ENCODE peak calls at places on chromosomes 4 and X, in nine cellular contexts. One of them, this sample, is unnamed.

GRCh38 chr4:67886281-67886680 is 2.5 kb upstream of the TMPRSS11D start:
- DNase-seq in activated naive CD4-positive, alpha-beta T cell treated with anti-CD3 and anti-CD28 coated beads for 36 hours: no peak
- DNase-seq in myocyte: no peak
- DNase-seq in activated CD4-positive, alpha-beta T cell treated with anti-CD3 and anti-CD28 coated beads, Interleukin-2, amount 50 U/mL, for 1 hour: no peak
- DNase-seq in progenitor cell of endocrine pancreas: no peak
- DNase-seq in ovary: no peak
- DNase-seq in GM04504: no peak
- DNase-seq in NCI-H1092 treated with DMSO at 0.1 percent for 48 hours: no peak
- DNase-seq in OCI-M1: no peak
- DNase-seq in this sample: peak

GRCh38 chr4:142824368-142824767 is 21.7 kb downstream of the INPP4B start:
- DNase-seq in OCI-M1: no peak
- DNase-seq in activated CD4-positive, alpha-beta T cell treated with anti-CD3 and anti-CD28 coated beads, Interleukin-2, amount 50 U/mL, for 1 hour: no peak
- DNase-seq in activated naive CD4-positive, alpha-beta T cell treated with anti-CD3 and anti-CD28 coated beads for 36 hours: no peak
- DNase-seq in NCI-H1092 treated with DMSO at 0.1 percent for 48 hours: no peak
- DNase-seq in progenitor cell of endocrine pancreas: no peak
- DNase-seq in myocyte: peak
- DNase-seq in GM04504: no peak
- DNase-seq in ovary: no peak
- DNase-seq in this sample: peak

GRCh38 chr4:117134386-117134785 is 49.0 kb upstream of the TRAM1L1 start:
- DNase-seq in OCI-M1: peak
- DNase-seq in activated naive CD4-positive, alpha-beta T cell treated with anti-CD3 and anti-CD28 coated beads for 36 hours: no peak
- DNase-seq in activated CD4-positive, alpha-beta T cell treated with anti-CD3 and anti-CD28 coated beads, Interleukin-2, amount 50 U/mL, for 1 hour: no peak
- DNase-seq in NCI-H1092 treated with DMSO at 0.1 percent for 48 hours: no peak
- DNase-seq in ovary: no peak
- DNase-seq in myocyte: peak
- DNase-seq in GM04504: no peak
- DNase-seq in progenitor cell of endocrine pancreas: no peak
- DNase-seq in this sample: peak

GRCh38 chr4:37445023-37445422 is 200.5 kb downstream of the NWD2 start:
- DNase-seq in activated naive CD4-positive, alpha-beta T cell treated with anti-CD3 and anti-CD28 coated beads for 36 hours: no peak
- DNase-seq in ovary: no peak
- DNase-seq in NCI-H1092 treated with DMSO at 0.1 percent for 48 hours: no peak
- DNase-seq in OCI-M1: no peak
- DNase-seq in myocyte: no peak
- DNase-seq in activated CD4-positive, alpha-beta T cell treated with anti-CD3 and anti-CD28 coated beads, Interleukin-2, amount 50 U/mL, for 1 hour: no peak
- DNase-seq in progenitor cell of endocrine pancreas: no peak
- DNase-seq in GM04504: no peak
- DNase-seq in this sample: no peak

GRCh38 chr4:2335729-2336101 is 73.8 kb upstream of the MXD4 start:
- DNase-seq in myocyte: no peak
- DNase-seq in activated naive CD4-positive, alpha-beta T cell treated with anti-CD3 and anti-CD28 coated beads for 36 hours: no peak
- DNase-seq in ovary: no peak
- DNase-seq in activated CD4-positive, alpha-beta T cell treated with anti-CD3 and anti-CD28 coated beads, Interleukin-2, amount 50 U/mL, for 1 hour: no peak
- DNase-seq in GM04504: no peak
- DNase-seq in NCI-H1092 treated with DMSO at 0.1 percent for 48 hours: no peak
- DNase-seq in OCI-M1: no peak
- DNase-seq in progenitor cell of endocrine pancreas: no peak
- DNase-seq in this sample: no peak

GRCh38 chr4:57099363-57099762 is 10.8 kb downstream of the IGFBP7 start:
- DNase-seq in activated naive CD4-positive, alpha-beta T cell treated with anti-CD3 and anti-CD28 coated beads for 36 hours: no peak
- DNase-seq in activated CD4-positive, alpha-beta T cell treated with anti-CD3 and anti-CD28 coated beads, Interleukin-2, amount 50 U/mL, for 1 hour: no peak
- DNase-seq in NCI-H1092 treated with DMSO at 0.1 percent for 48 hours: no peak
- DNase-seq in ovary: no peak
- DNase-seq in OCI-M1: no peak
- DNase-seq in myocyte: no peak
- DNase-seq in progenitor cell of endocrine pancreas: no peak
- DNase-seq in GM04504: no peak
- DNase-seq in this sample: no peak

GRCh38 chr4:85761803-85762202 is 286.9 kb downstream of the ARHGAP24 start:
- DNase-seq in NCI-H1092 treated with DMSO at 0.1 percent for 48 hours: no peak
- DNase-seq in OCI-M1: no peak
- DNase-seq in myocyte: no peak
- DNase-seq in GM04504: no peak
- DNase-seq in activated CD4-positive, alpha-beta T cell treated with anti-CD3 and anti-CD28 coated beads, Interleukin-2, amount 50 U/mL, for 1 hour: no peak
- DNase-seq in progenitor cell of endocrine pancreas: no peak
- DNase-seq in activated naive CD4-positive, alpha-beta T cell treated with anti-CD3 and anti-CD28 coated beads for 36 hours: no peak
- DNase-seq in ovary: no peak
- DNase-seq in this sample: peak

GRCh38 chrX:31260351-31260750 is 188.5 kb upstream of the FTHL17 start:
- DNase-seq in progenitor cell of endocrine pancreas: no peak
- DNase-seq in GM04504: peak
- DNase-seq in activated CD4-positive, alpha-beta T cell treated with anti-CD3 and anti-CD28 coated beads, Interleukin-2, amount 50 U/mL, for 1 hour: no peak
- DNase-seq in activated naive CD4-positive, alpha-beta T cell treated with anti-CD3 and anti-CD28 coated beads for 36 hours: no peak
- DNase-seq in OCI-M1: no peak
- DNase-seq in ovary: no peak
- DNase-seq in NCI-H1092 treated with DMSO at 0.1 percent for 48 hours: no peak
- DNase-seq in myocyte: no peak
- DNase-seq in this sample: no peak

GRCh38 chr4:140237616-140238352 is 83.8 kb upstream of the MAML3 start:
- DNase-seq in myocyte: peak
- DNase-seq in progenitor cell of endocrine pancreas: no peak
- DNase-seq in activated naive CD4-positive, alpha-beta T cell treated with anti-CD3 and anti-CD28 coated beads for 36 hours: no peak
- DNase-seq in NCI-H1092 treated with DMSO at 0.1 percent for 48 hours: peak
- DNase-seq in GM04504: peak
- DNase-seq in OCI-M1: no peak
- DNase-seq in ovary: peak
- DNase-seq in activated CD4-positive, alpha-beta T cell treated with anti-CD3 and anti-CD28 coated beads, Interleukin-2, amount 50 U/mL, for 1 hour: no peak
- DNase-seq in this sample: peak

GRCh38 chr4:150315175-150315574 is 236.9 kb downstream of the DCLK2 start:
- DNase-seq in myocyte: no peak
- DNase-seq in GM04504: no peak
- DNase-seq in activated naive CD4-positive, alpha-beta T cell treated with anti-CD3 and anti-CD28 coated beads for 36 hours: no peak
- DNase-seq in activated CD4-positive, alpha-beta T cell treated with anti-CD3 and anti-CD28 coated beads, Interleukin-2, amount 50 U/mL, for 1 hour: no peak
- DNase-seq in NCI-H1092 treated with DMSO at 0.1 percent for 48 hours: no peak
- DNase-seq in OCI-M1: no peak
- DNase-seq in ovary: no peak
- DNase-seq in progenitor cell of endocrine pancreas: no peak
- DNase-seq in this sample: no peak

GRCh38 chrX:54494166-54494969 is 1.7 kb downstream of the FGD1 start:
- DNase-seq in activated CD4-positive, alpha-beta T cell treated with anti-CD3 and anti-CD28 coated beads, Interleukin-2, amount 50 U/mL, for 1 hour: no peak
- DNase-seq in myocyte: no peak
- DNase-seq in OCI-M1: no peak
- DNase-seq in ovary: no peak
- DNase-seq in NCI-H1092 treated with DMSO at 0.1 percent for 48 hours: no peak
- DNase-seq in activated naive CD4-positive, alpha-beta T cell treated with anti-CD3 and anti-CD28 coated beads for 36 hours: no peak
- DNase-seq in GM04504: no peak
- DNase-seq in progenitor cell of endocrine pancreas: no peak
- DNase-seq in this sample: peak

GRCh38 chr4:181538435-181538834 is 704.8 kb upstream of the TENM3 start:
- DNase-seq in activated naive CD4-positive, alpha-beta T cell treated with anti-CD3 and anti-CD28 coated beads for 36 hours: no peak
- DNase-seq in activated CD4-positive, alpha-beta T cell treated with anti-CD3 and anti-CD28 coated beads, Interleukin-2, amount 50 U/mL, for 1 hour: no peak
- DNase-seq in NCI-H1092 treated with DMSO at 0.1 percent for 48 hours: no peak
- DNase-seq in GM04504: no peak
- DNase-seq in progenitor cell of endocrine pancreas: no peak
- DNase-seq in OCI-M1: no peak
- DNase-seq in ovary: no peak
- DNase-seq in myocyte: no peak
- DNase-seq in this sample: no peak

GRCh38 chrX:142089193-142089592 is 115.9 kb downstream of the MAGEC2 start:
- DNase-seq in GM04504: peak
- DNase-seq in NCI-H1092 treated with DMSO at 0.1 percent for 48 hours: peak
- DNase-seq in progenitor cell of endocrine pancreas: no peak
- DNase-seq in ovary: no peak
- DNase-seq in OCI-M1: peak
- DNase-seq in activated CD4-positive, alpha-beta T cell treated with anti-CD3 and anti-CD28 coated beads, Interleukin-2, amount 50 U/mL, for 1 hour: no peak
- DNase-seq in activated naive CD4-positive, alpha-beta T cell treated with anti-CD3 and anti-CD28 coated beads for 36 hours: no peak
- DNase-seq in myocyte: peak
- DNase-seq in this sample: peak

GRCh38 chrX:2863646-2864045 is 34.9 kb downstream of the GYG2 start:
- DNase-seq in progenitor cell of endocrine pancreas: no peak
- DNase-seq in activated naive CD4-positive, alpha-beta T cell treated with anti-CD3 and anti-CD28 coated beads for 36 hours: no peak
- DNase-seq in ovary: no peak
- DNase-seq in GM04504: no peak
- DNase-seq in myocyte: no peak
- DNase-seq in NCI-H1092 treated with DMSO at 0.1 percent for 48 hours: no peak
- DNase-seq in activated CD4-positive, alpha-beta T cell treated with anti-CD3 and anti-CD28 coated beads, Interleukin-2, amount 50 U/mL, for 1 hour: no peak
- DNase-seq in OCI-M1: no peak
- DNase-seq in this sample: no peak

GRCh38 chr4:138686078-138686477 is 329.5 kb upstream of the NOCT start:
- DNase-seq in myocyte: no peak
- DNase-seq in OCI-M1: no peak
- DNase-seq in progenitor cell of endocrine pancreas: no peak
- DNase-seq in NCI-H1092 treated with DMSO at 0.1 percent for 48 hours: no peak
- DNase-seq in activated CD4-positive, alpha-beta T cell treated with anti-CD3 and anti-CD28 coated beads, Interleukin-2, amount 50 U/mL, for 1 hour: no peak
- DNase-seq in GM04504: no peak
- DNase-seq in ovary: no peak
- DNase-seq in activated naive CD4-positive, alpha-beta T cell treated with anti-CD3 and anti-CD28 coated beads for 36 hours: no peak
- DNase-seq in this sample: no peak

GRCh38 chr4:140875751-140876389 is 119.7 kb upstream of the TBC1D9 start:
- DNase-seq in myocyte: no peak
- DNase-seq in activated CD4-positive, alpha-beta T cell treated with anti-CD3 and anti-CD28 coated beads, Interleukin-2, amount 50 U/mL, for 1 hour: no peak
- DNase-seq in NCI-H1092 treated with DMSO at 0.1 percent for 48 hours: peak
- DNase-seq in activated naive CD4-positive, alpha-beta T cell treated with anti-CD3 and anti-CD28 coated beads for 36 hours: no peak
- DNase-seq in OCI-M1: no peak
- DNase-seq in ovary: no peak
- DNase-seq in GM04504: no peak
- DNase-seq in progenitor cell of endocrine pancreas: no peak
- DNase-seq in this sample: no peak

GRCh38 chrX:55030490-55031285 is at the start of gene ALAS2:
- DNase-seq in progenitor cell of endocrine pancreas: no peak
- DNase-seq in activated naive CD4-positive, alpha-beta T cell treated with anti-CD3 and anti-CD28 coated beads for 36 hours: no peak
- DNase-seq in activated CD4-positive, alpha-beta T cell treated with anti-CD3 and anti-CD28 coated beads, Interleukin-2, amount 50 U/mL, for 1 hour: no peak
- DNase-seq in OCI-M1: peak
- DNase-seq in myocyte: no peak
- DNase-seq in NCI-H1092 treated with DMSO at 0.1 percent for 48 hours: no peak
- DNase-seq in GM04504: no peak
- DNase-seq in ovary: no peak
- DNase-seq in this sample: no peak

GRCh38 chrX:112612558-112612957 is 67.2 kb downstream of the LHFPL1 start:
- DNase-seq in ovary: no peak
- DNase-seq in progenitor cell of endocrine pancreas: no peak
- DNase-seq in OCI-M1: no peak
- DNase-seq in GM04504: no peak
- DNase-seq in activated naive CD4-positive, alpha-beta T cell treated with anti-CD3 and anti-CD28 coated beads for 36 hours: no peak
- DNase-seq in NCI-H1092 treated with DMSO at 0.1 percent for 48 hours: no peak
- DNase-seq in myocyte: no peak
- DNase-seq in activated CD4-positive, alpha-beta T cell treated with anti-CD3 and anti-CD28 coated beads, Interleukin-2, amount 50 U/mL, for 1 hour: no peak
- DNase-seq in this sample: no peak

GRCh38 chrX:86946569-86946968 is 571.0 kb upstream of the KLHL4 start:
- DNase-seq in GM04504: peak
- DNase-seq in OCI-M1: peak
- DNase-seq in activated CD4-positive, alpha-beta T cell treated with anti-CD3 and anti-CD28 coated beads, Interleukin-2, amount 50 U/mL, for 1 hour: no peak
- DNase-seq in progenitor cell of endocrine pancreas: no peak
- DNase-seq in activated naive CD4-positive, alpha-beta T cell treated with anti-CD3 and anti-CD28 coated beads for 36 hours: peak
- DNase-seq in ovary: no peak
- DNase-seq in myocyte: no peak
- DNase-seq in NCI-H1092 treated with DMSO at 0.1 percent for 48 hours: peak
- DNase-seq in this sample: peak

GRCh38 chrX:55546956-55547355 is 57.3 kb upstream of the USP51 start:
- DNase-seq in progenitor cell of endocrine pancreas: no peak
- DNase-seq in GM04504: no peak
- DNase-seq in myocyte: no peak
- DNase-seq in activated CD4-positive, alpha-beta T cell treated with anti-CD3 and anti-CD28 coated beads, Interleukin-2, amount 50 U/mL, for 1 hour: no peak
- DNase-seq in NCI-H1092 treated with DMSO at 0.1 percent for 48 hours: no peak
- DNase-seq in OCI-M1: no peak
- DNase-seq in ovary: no peak
- DNase-seq in activated naive CD4-positive, alpha-beta T cell treated with anti-CD3 and anti-CD28 coated beads for 36 hours: no peak
- DNase-seq in this sample: no peak

GRCh38 chr4:54228064-54228527 is 997 bp upstream of the PDGFRA start:
- DNase-seq in myocyte: peak
- DNase-seq in activated naive CD4-positive, alpha-beta T cell treated with anti-CD3 and anti-CD28 coated beads for 36 hours: peak
- DNase-seq in activated CD4-positive, alpha-beta T cell treated with anti-CD3 and anti-CD28 coated beads, Interleukin-2, amount 50 U/mL, for 1 hour: no peak
- DNase-seq in NCI-H1092 treated with DMSO at 0.1 percent for 48 hours: peak
- DNase-seq in GM04504: no peak
- DNase-seq in OCI-M1: peak
- DNase-seq in ovary: peak
- DNase-seq in progenitor cell of endocrine pancreas: peak
- DNase-seq in this sample: peak

GRCh38 chr4:107736924-107737448 is 17.0 kb upstream of the PAPSS1 start:
- DNase-seq in ovary: peak
- DNase-seq in OCI-M1: peak
- DNase-seq in progenitor cell of endocrine pancreas: peak
- DNase-seq in myocyte: peak
- DNase-seq in NCI-H1092 treated with DMSO at 0.1 percent for 48 hours: peak
- DNase-seq in GM04504: no peak
- DNase-seq in activated CD4-positive, alpha-beta T cell treated with anti-CD3 and anti-CD28 coated beads, Interleukin-2, amount 50 U/mL, for 1 hour: peak
- DNase-seq in activated naive CD4-positive, alpha-beta T cell treated with anti-CD3 and anti-CD28 coated beads for 36 hours: peak
- DNase-seq in this sample: peak

GRCh38 chrX:126670258-126670657 is 117.6 kb upstream of the DCAF12L1 start:
- DNase-seq in OCI-M1: no peak
- DNase-seq in GM04504: no peak
- DNase-seq in activated CD4-positive, alpha-beta T cell treated with anti-CD3 and anti-CD28 coated beads, Interleukin-2, amount 50 U/mL, for 1 hour: no peak
- DNase-seq in ovary: no peak
- DNase-seq in myocyte: no peak
- DNase-seq in activated naive CD4-positive, alpha-beta T cell treated with anti-CD3 and anti-CD28 coated beads for 36 hours: no peak
- DNase-seq in progenitor cell of endocrine pancreas: no peak
- DNase-seq in NCI-H1092 treated with DMSO at 0.1 percent for 48 hours: no peak
- DNase-seq in this sample: no peak

GRCh38 chr4:3040447-3041191 is 33.7 kb downstream of the HTT-AS start:
- DNase-seq in OCI-M1: no peak
- DNase-seq in progenitor cell of endocrine pancreas: no peak
- DNase-seq in activated naive CD4-positive, alpha-beta T cell treated with anti-CD3 and anti-CD28 coated beads for 36 hours: no peak
- DNase-seq in ovary: no peak
- DNase-seq in GM04504: no peak
- DNase-seq in activated CD4-positive, alpha-beta T cell treated with anti-CD3 and anti-CD28 coated beads, Interleukin-2, amount 50 U/mL, for 1 hour: no peak
- DNase-seq in NCI-H1092 treated with DMSO at 0.1 percent for 48 hours: no peak
- DNase-seq in myocyte: no peak
- DNase-seq in this sample: no peak

GRCh38 chr4:6225469-6225868 is 25.1 kb upstream of the JAKMIP1 start:
- DNase-seq in GM04504: no peak
- DNase-seq in activated CD4-positive, alpha-beta T cell treated with anti-CD3 and anti-CD28 coated beads, Interleukin-2, amount 50 U/mL, for 1 hour: no peak
- DNase-seq in myocyte: peak
- DNase-seq in progenitor cell of endocrine pancreas: peak
- DNase-seq in NCI-H1092 treated with DMSO at 0.1 percent for 48 hours: no peak
- DNase-seq in activated naive CD4-positive, alpha-beta T cell treated with anti-CD3 and anti-CD28 coated beads for 36 hours: peak
- DNase-seq in OCI-M1: peak
- DNase-seq in ovary: no peak
- DNase-seq in this sample: peak

GRCh38 chr4:84319124-84319523 is 180.0 kb downstream of the NKX6-1 start:
- DNase-seq in progenitor cell of endocrine pancreas: no peak
- DNase-seq in ovary: no peak
- DNase-seq in NCI-H1092 treated with DMSO at 0.1 percent for 48 hours: no peak
- DNase-seq in activated naive CD4-positive, alpha-beta T cell treated with anti-CD3 and anti-CD28 coated beads for 36 hours: no peak
- DNase-seq in OCI-M1: peak
- DNase-seq in GM04504: peak
- DNase-seq in myocyte: peak
- DNase-seq in activated CD4-positive, alpha-beta T cell treated with anti-CD3 and anti-CD28 coated beads, Interleukin-2, amount 50 U/mL, for 1 hour: no peak
- DNase-seq in this sample: peak

GRCh38 chr4:825063-825968 is 613 bp downstream of the CPLX1 start:
- DNase-seq in progenitor cell of endocrine pancreas: no peak
- DNase-seq in activated CD4-positive, alpha-beta T cell treated with anti-CD3 and anti-CD28 coated beads, Interleukin-2, amount 50 U/mL, for 1 hour: peak
- DNase-seq in myocyte: no peak
- DNase-seq in activated naive CD4-positive, alpha-beta T cell treated with anti-CD3 and anti-CD28 coated beads for 36 hours: no peak
- DNase-seq in GM04504: no peak
- DNase-seq in ovary: peak
- DNase-seq in NCI-H1092 treated with DMSO at 0.1 percent for 48 hours: peak
- DNase-seq in OCI-M1: peak
- DNase-seq in this sample: no peak

GRCh38 chrX:12971282-12972003 is 3.5 kb upstream of the TMSB4X start:
- DNase-seq in myocyte: no peak
- DNase-seq in OCI-M1: no peak
- DNase-seq in activated naive CD4-positive, alpha-beta T cell treated with anti-CD3 and anti-CD28 coated beads for 36 hours: peak
- DNase-seq in GM04504: no peak
- DNase-seq in progenitor cell of endocrine pancreas: no peak
- DNase-seq in activated CD4-positive, alpha-beta T cell treated with anti-CD3 and anti-CD28 coated beads, Interleukin-2, amount 50 U/mL, for 1 hour: peak
- DNase-seq in ovary: peak
- DNase-seq in NCI-H1092 treated with DMSO at 0.1 percent for 48 hours: no peak
- DNase-seq in this sample: no peak

GRCh38 chr4:1772869-1773538 is 20.1 kb upstream of the FGFR3 start:
- DNase-seq in myocyte: peak
- DNase-seq in GM04504: no peak
- DNase-seq in activated CD4-positive, alpha-beta T cell treated with anti-CD3 and anti-CD28 coated beads, Interleukin-2, amount 50 U/mL, for 1 hour: no peak
- DNase-seq in progenitor cell of endocrine pancreas: no peak
- DNase-seq in NCI-H1092 treated with DMSO at 0.1 percent for 48 hours: peak
- DNase-seq in activated naive CD4-positive, alpha-beta T cell treated with anti-CD3 and anti-CD28 coated beads for 36 hours: no peak
- DNase-seq in ovary: no peak
- DNase-seq in OCI-M1: no peak
- DNase-seq in this sample: no peak

GRCh38 chr4:86414686-86415085 is 54.8 kb upstream of the MAPK10 start:
- DNase-seq in activated CD4-positive, alpha-beta T cell treated with anti-CD3 and anti-CD28 coated beads, Interleukin-2, amount 50 U/mL, for 1 hour: no peak
- DNase-seq in myocyte: peak
- DNase-seq in progenitor cell of endocrine pancreas: no peak
- DNase-seq in GM04504: no peak
- DNase-seq in OCI-M1: no peak
- DNase-seq in activated naive CD4-positive, alpha-beta T cell treated with anti-CD3 and anti-CD28 coated beads for 36 hours: no peak
- DNase-seq in NCI-H1092 treated with DMSO at 0.1 percent for 48 hours: no peak
- DNase-seq in ovary: no peak
- DNase-seq in this sample: no peak

GRCh38 chr4:164779080-164779479 is 25.1 kb downstream of the SMIM31 start:
- DNase-seq in activated naive CD4-positive, alpha-beta T cell treated with anti-CD3 and anti-CD28 coated beads for 36 hours: no peak
- DNase-seq in NCI-H1092 treated with DMSO at 0.1 percent for 48 hours: no peak
- DNase-seq in ovary: no peak
- DNase-seq in activated CD4-positive, alpha-beta T cell treated with anti-CD3 and anti-CD28 coated beads, Interleukin-2, amount 50 U/mL, for 1 hour: no peak
- DNase-seq in progenitor cell of endocrine pancreas: no peak
- DNase-seq in GM04504: peak
- DNase-seq in OCI-M1: no peak
- DNase-seq in myocyte: peak
- DNase-seq in this sample: peak

This sample was measured in fibroblast of lung.